ENCODE peak calls at places on chromosomes 12 and 14, in nine cellular contexts. T is Panc1; V is heart left ventricle; K is left lung; J is RWPE2; A is pancreas; L is psoas muscle; P is CD4-positive, alpha-beta T cell; U is right cardiac atrium. X is an unnamed sample.

GRCh38 chr14:92596328-92596943 is 82.9 kb downstream of the RIN3 start:
- ATAC-seq in P (no peak), K (no peak), L (no peak), T (no peak), V (no peak), U (no peak), J (no peak), A (no peak), X (no peak)

GRCh38 chr14:86543531-86543930 is 1013.6 kb downstream of the FLRT2 start:
- ATAC-seq in A (no peak), J (no peak), U (no peak), P (no peak), T (no peak), V (no peak), K (no peak), L (no peak), X (no peak)

GRCh38 chr14:91654836-91655235 is 77.0 kb downstream of the CATSPERB start:
- ATAC-seq in V (no peak), A (no peak), K (peak), U (no peak), J (peak), L (no peak), T (no peak), P (no peak), X (no peak)

GRCh38 chr12:22126758-22127157 is 80.7 kb downstream of the CMAS start:
- ATAC-seq in U (no peak), T (no peak), A (no peak), P (no peak), K (no peak), L (no peak), V (no peak), J (no peak), X (no peak)

GRCh38 chr12:6241495-6241894 is 41.3 kb downstream of the CD9 start:
- ATAC-seq in K (peak), V (peak), A (peak), J (peak), P (no peak), U (peak), T (no peak), L (peak), X (peak)

GRCh38 chr14:67377916-67378315 is 17.8 kb downstream of the EIF2S1 start:
- ATAC-seq in T (no peak), K (no peak), P (no peak), J (no peak), A (no peak), L (no peak), V (no peak), U (no peak), X (no peak)

GRCh38 chr12:26402648-26403047 is 207.3 kb downstream of the SSPN start:
- ATAC-seq in A (peak), J (peak), V (no peak), P (no peak), L (no peak), K (peak), U (no peak), T (no peak), X (no peak)

GRCh38 chr12:57881035-57881973 is 34.8 kb upstream of the CTDSP2 start:
- ATAC-seq in U (peak), A (no peak), J (peak), P (no peak), K (peak), L (peak), V (peak), T (peak), X (no peak)

GRCh38 chr14:95334044-95334443 is 14.3 kb upstream of the CLMN start:
- ATAC-seq in T (no peak), V (no peak), P (no peak), U (no peak), L (no peak), K (no peak), A (no peak), J (no peak), X (no peak)

GRCh38 chr14:84686550-84686949 is 843.4 kb upstream of the FLRT2 start:
- ATAC-seq in K (no peak), L (no peak), T (no peak), P (no peak), U (no peak), A (no peak), J (no peak), V (no peak), X (no peak)

GRCh38 chr12:48716168-48716492 is 377 bp downstream of the CCNT1 start:
- ATAC-seq in P (peak), K (no peak), T (peak), A (no peak), L (no peak), V (no peak), J (no peak), U (no peak), X (no peak)

GRCh38 chr12:57129311-57130288 is 1.3 kb downstream of the LRP1 start:
- ATAC-seq in V (no peak), T (no peak), A (no peak), U (no peak), K (no peak), L (no peak), J (no peak), P (no peak), X (peak)

GRCh38 chr12:79844693-79845092 is 90.2 kb downstream of the PPP1R12A start:
- ATAC-seq in J (peak), K (peak), V (no peak), P (no peak), A (no peak), T (peak), L (no peak), U (peak), X (no peak)

GRCh38 chr12:68203460-68203875 is 22.1 kb downstream of the IL26 start:
- ATAC-seq in L (no peak), V (no peak), U (no peak), A (no peak), K (no peak), T (no peak), J (no peak), P (peak), X (no peak)

GRCh38 chr12:70928066-70928465 is 7.5 kb upstream of the PTPRR start:
- ATAC-seq in V (no peak), L (no peak), J (no peak), T (no peak), U (no peak), K (no peak), A (no peak), P (no peak), X (no peak)
- H3K27ac ChIP-seq in V (no peak), L (no peak), J (no peak), T (no peak), U (no peak), K (no peak), A (no peak), P (no peak), X (no peak)

DNA sequence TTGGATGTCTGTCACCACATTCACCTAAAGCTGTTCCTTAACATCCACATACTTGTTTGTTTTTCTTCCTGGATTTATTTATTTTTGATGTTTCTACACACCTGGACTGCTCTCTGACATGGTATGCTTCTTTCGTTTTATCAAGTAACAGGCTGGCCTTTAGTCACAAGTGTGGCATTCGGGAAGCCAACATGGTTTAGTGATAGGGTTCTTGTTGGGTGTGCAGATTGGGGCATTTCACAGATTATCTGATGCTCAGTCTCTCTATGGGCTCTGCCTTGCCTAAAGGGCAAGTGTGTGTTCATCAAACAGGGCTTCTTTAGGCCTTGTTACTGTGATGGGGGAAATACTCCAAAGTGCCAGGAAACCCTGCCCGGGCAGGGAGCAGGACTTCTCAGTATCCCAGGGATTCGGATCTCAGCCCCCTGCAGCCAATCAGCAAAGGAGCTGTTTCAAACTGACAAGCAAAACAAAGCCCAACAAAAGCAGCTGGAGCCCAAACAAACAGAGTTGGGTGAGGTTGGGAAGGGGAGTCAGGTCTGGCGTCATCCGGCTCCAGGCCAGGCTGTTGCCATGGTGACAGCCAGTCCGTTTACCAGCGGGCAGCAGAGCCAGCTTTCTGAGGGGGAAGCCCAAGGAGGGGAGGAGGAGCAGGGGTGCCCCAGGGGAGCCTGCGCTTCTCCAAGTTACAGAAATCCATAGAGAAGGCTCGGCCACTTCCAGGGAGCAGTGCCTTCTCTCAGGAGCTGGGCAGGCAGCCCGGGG is 31.8 kb downstream of the FOS start:
- ATAC-seq in P (no peak), K (peak), A (peak), U (peak), T (no peak), J (peak), L (peak), V (peak), X (peak)
- H3K27ac ChIP-seq in P (no peak), K (peak), A (peak), U (peak), T (no peak), J (no peak), L (peak), V (peak), X (peak)

GRCh38 chr12:53622724-53623123 is 3.5 kb downstream of the ATF7 start:
- ATAC-seq in L (no peak), K (no peak), P (no peak), U (no peak), V (no peak), A (no peak), T (no peak), J (no peak), X (no peak)

GRCh38 chr12:53617700-53618099 is 8.5 kb downstream of the ATF7 start:
- ATAC-seq in V (no peak), T (no peak), K (no peak), A (no peak), L (no peak), P (no peak), U (no peak), J (no peak), X (no peak)

GRCh38 chr12:53616950-53617349 is 9.2 kb downstream of the ATF7 start:
- ATAC-seq in T (no peak), A (no peak), L (no peak), U (no peak), J (no peak), K (no peak), P (no peak), V (no peak), X (no peak)

GRCh38 chr12:53613821-53614220 is 12.4 kb downstream of the ATF7 start:
- ATAC-seq in V (no peak), A (no peak), J (peak), P (no peak), T (no peak), K (no peak), L (no peak), U (no peak), X (no peak)

DNA sequence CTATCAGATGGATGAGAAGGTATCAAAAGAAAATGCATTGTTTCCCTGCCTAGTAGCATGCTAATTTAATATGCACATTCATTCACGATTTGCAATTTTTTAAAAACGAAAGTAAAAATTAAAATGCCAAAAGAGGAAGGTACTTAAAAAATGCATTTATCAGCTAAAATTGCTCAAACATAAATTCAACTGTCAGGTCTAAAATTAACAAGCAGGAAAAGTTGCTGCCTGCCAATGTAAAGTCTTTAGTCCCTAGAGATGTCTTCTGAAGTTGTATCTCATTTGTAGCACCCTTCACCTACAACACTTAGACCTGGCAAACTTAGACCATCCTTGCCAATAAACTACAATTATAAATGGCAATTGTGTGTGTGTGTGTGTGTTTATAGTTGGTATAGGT is 7.8 kb downstream of the ATF7 start:
- ATAC-seq in P (no peak), V (no peak), K (no peak), L (no peak), U (no peak), J (no peak), T (no peak), A (no peak), X (no peak)
- H3K27ac ChIP-seq in P (no peak), V (peak), K (peak), L (peak), U (no peak), J (no peak), T (peak), A (no peak), X (no peak)

GRCh38 chr12:106110626-106111300 is 28.0 kb downstream of the NUAK1 start:
- ATAC-seq in P (no peak), V (no peak), T (no peak), L (no peak), K (no peak), J (no peak), U (no peak), A (peak), X (no peak)
- H3K27ac ChIP-seq in P (no peak), V (peak), T (peak), L (no peak), K (no peak), J (peak), U (peak), A (no peak), X (no peak)

GRCh38 chr12:104250366-104251125 is 35.0 kb downstream of the TXNRD1 start:
- ATAC-seq in L (no peak), A (no peak), J (no peak), V (no peak), U (no peak), P (no peak), T (no peak), K (no peak), X (no peak)

GRCh38 chr12:104243971-104244370 is 28.4 kb downstream of the TXNRD1 start:
- ATAC-seq in V (no peak), P (no peak), A (no peak), T (peak), U (no peak), L (no peak), K (peak), J (no peak), X (no peak)

GRCh38 chr12:104249898-104250297 is 34.3 kb downstream of the TXNRD1 start:
- ATAC-seq in K (no peak), V (no peak), L (no peak), J (no peak), U (no peak), P (no peak), T (no peak), A (no peak), X (no peak)

GRCh38 chr12:104249017-104249416 is 33.4 kb downstream of the TXNRD1 start:
- ATAC-seq in U (no peak), A (no peak), J (no peak), V (no peak), T (peak), P (no peak), L (no peak), K (no peak), X (no peak)

GRCh38 chr12:104248444-104248843 is 32.9 kb downstream of the TXNRD1 start:
- ATAC-seq in L (no peak), P (no peak), K (no peak), A (no peak), V (no peak), J (no peak), U (no peak), T (peak), X (no peak)
- H3K27ac ChIP-seq in L (no peak), P (no peak), K (no peak), A (no peak), V (no peak), J (no peak), U (no peak), T (peak), X (no peak)

DNA sequence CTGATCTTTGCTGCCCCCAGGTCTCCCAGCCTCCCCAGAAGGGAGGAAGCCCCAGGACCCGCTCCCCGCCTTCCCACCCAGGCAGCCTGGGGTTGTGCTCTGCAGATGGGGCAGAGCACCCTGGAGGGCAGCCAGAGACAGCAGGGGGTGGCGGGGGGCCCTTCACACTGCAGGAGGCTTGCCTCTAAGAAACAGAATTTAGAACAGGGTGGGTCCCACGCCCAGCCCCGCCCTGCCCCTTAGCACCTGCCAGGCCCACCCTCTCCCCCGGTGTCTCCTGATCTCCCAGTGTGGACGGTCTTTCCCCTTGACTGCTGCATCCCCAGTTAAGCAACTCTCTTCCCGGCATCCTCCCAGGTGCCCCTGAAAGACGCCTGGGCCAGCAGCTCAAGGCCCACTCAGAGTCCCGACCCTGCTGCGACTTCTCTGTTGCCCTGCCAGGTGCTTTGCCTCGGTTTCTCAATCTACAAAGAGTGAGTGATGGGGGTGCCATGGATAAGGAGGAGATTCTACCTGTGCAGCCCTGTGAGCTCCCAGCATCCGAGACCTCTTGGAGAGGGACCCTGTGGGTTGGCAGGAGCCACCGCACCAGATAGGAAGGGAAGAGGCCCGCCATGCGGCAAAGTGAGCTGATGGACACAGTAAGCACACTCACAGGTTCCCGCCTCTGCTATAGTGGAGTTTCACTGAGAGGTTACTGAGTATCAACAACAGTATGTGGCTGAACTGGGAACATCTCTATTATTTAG is 327.1 kb upstream of the FKBP4 start:
- ATAC-seq in A (no peak), K (no peak), J (no peak), V (peak), T (no peak), P (no peak), L (no peak), U (no peak), X (no peak)
- H3K27ac ChIP-seq in A (no peak), K (no peak), J (no peak), V (no peak), T (no peak), P (no peak), L (no peak), U (no peak), X (no peak)

GRCh38 chr12:19965196-19966038 is 402.9 kb upstream of the PDE3A start:
- ATAC-seq in V (no peak), J (no peak), P (no peak), K (no peak), U (no peak), A (no peak), L (no peak), T (no peak), X (no peak)

GRCh38 chr12:19969476-19969875 is 398.9 kb upstream of the PDE3A start:
- ATAC-seq in U (no peak), T (no peak), V (no peak), A (no peak), J (no peak), P (no peak), L (no peak), K (no peak), X (no peak)

GRCh38 chr12:19970116-19970515 is 398.2 kb upstream of the PDE3A start:
- ATAC-seq in L (no peak), T (no peak), U (no peak), J (no peak), K (no peak), V (peak), A (no peak), P (no peak), X (no peak)

GRCh38 chr12:19967001-19967400 is 401.3 kb upstream of the PDE3A start:
- ATAC-seq in V (no peak), U (no peak), K (no peak), T (no peak), A (no peak), L (no peak), P (no peak), J (no peak), X (no peak)

DNA sequence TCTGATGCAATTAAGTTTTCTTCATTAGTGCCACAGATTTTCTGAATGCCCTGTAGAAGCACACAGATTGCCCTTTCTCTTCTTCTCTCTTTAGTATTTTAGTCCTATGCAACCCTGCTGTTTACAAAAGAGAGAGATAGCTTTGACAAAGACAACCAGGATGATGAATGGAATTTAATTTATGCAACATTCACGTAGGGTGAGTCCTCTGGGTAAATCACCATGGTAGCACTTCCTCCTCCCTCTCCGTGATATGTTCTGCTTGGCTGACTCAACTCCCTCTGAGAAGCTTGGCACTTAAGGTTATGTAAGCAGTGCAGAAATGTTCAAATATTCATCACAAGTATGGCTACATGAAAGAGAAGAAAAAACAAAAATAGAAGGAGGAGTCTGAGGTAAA is 400.9 kb upstream of the PDE3A start:
- ATAC-seq in L (no peak), U (peak), P (no peak), K (peak), T (no peak), J (peak), A (no peak), V (peak), X (peak)
- H3K27ac ChIP-seq in L (no peak), U (no peak), P (no peak), K (no peak), T (no peak), J (no peak), A (peak), V (no peak), X (peak)

GRCh38 chr14:23351681-23352505 is 794 bp downstream of the SLC22A17 start:
- ATAC-seq in K (peak), J (peak), V (peak), L (no peak), U (peak), T (peak), A (peak), P (peak), X (peak)
- H3K27ac ChIP-seq in K (no peak), J (no peak), V (peak), L (no peak), U (no peak), T (no peak), A (no peak), P (no peak), X (peak)

GRCh38 chr14:101838476-101838875 is 77.0 kb downstream of the PPP2R5C start:
- ATAC-seq in T (no peak), J (no peak), U (no peak), A (no peak), P (no peak), K (no peak), V (no peak), L (no peak), X (no peak)
- H3K27ac ChIP-seq in T (no peak), J (no peak), U (no peak), A (no peak), P (no peak), K (no peak), V (peak), L (no peak), X (no peak)

GRCh38 chr12:211142-211465 is 2.9 kb downstream of the SLC6A12 start:
- ATAC-seq in U (no peak), J (no peak), P (no peak), A (peak), V (no peak), T (no peak), K (no peak), L (no peak), X (no peak)
- H3K27ac ChIP-seq in U (no peak), J (no peak), P (no peak), A (peak), V (no peak), T (no peak), K (no peak), L (no peak), X (no peak)

X was measured in gastroesophageal sphincter.